ENCODE peak calls at places on chromosomes 13 and 19, in eight cellular contexts. Z is right lobe of liver, B is transverse colon, R is breast epithelium, I is fibroblast of villous mesenchyme, J is HFFc6, G is dorsolateral prefrontal cortex, O is neural crest cell. E is an unnamed sample.

GRCh38 chr13:44174769-44175425 is 198.7 kb upstream of the SERP2 start:
- DNase-seq in R (no peak), I (peak; percentile 75), Z (no peak), J (peak; percentile 79), G (no peak), B (no peak), O (no peak), E (no peak)

GRCh38 chr13:21075303-21076264 is 14.2 kb upstream of the LATS2 start:
- DNase-seq in I (peak; percentile 33), R (no peak), O (peak; percentile 55), Z (peak; percentile 38), B (no peak), G (no peak), J (no peak), E (peak; percentile 76)

GRCh38 chr19:623974-624373 is 9.4 kb downstream of the POLRMT start:
- DNase-seq in I (peak; percentile 91), R (no peak), B (no peak), Z (no peak), J (peak; percentile 95), O (no peak), G (no peak), E (no peak)

GRCh38 chr19:1235625-1236538 is 1.9 kb downstream of the CBARP start:
- DNase-seq in B (no peak), J (peak; percentile 35), O (no peak), R (no peak), G (no peak), Z (no peak), I (no peak), E (no peak)

GRCh38 chr19:5434970-5435641 is 20.1 kb upstream of the ZNRF4 start:
- DNase-seq in O (no peak), I (no peak), J (peak; percentile 87), Z (no peak), G (peak; percentile 76), B (no peak), R (no peak), E (no peak)

GRCh38 chr13:39875583-39875982 is 220.1 kb downstream of the COG6 start:
- DNase-seq in R (no peak), I (no peak), O (no peak), G (no peak), Z (no peak), B (no peak), J (no peak), E (no peak)

GRCh38 chr19:56333506-56333905 is 18.9 kb upstream of the ZSCAN5A start:
- DNase-seq in G (no peak), I (peak; percentile 69), J (peak; percentile 63), B (peak; percentile 54), O (peak; percentile 32), Z (no peak), R (no peak), E (peak; percentile 42)

GRCh38 chr13:73248711-73249580 is 190.1 kb downstream of the KLF5 start:
- DNase-seq in J (no peak), B (no peak), Z (no peak), G (no peak), R (peak; percentile 74), O (no peak), I (peak; percentile 74), E (no peak)

GRCh38 chr13:25375727-25376358 is 4.1 kb downstream of the ATP8A2 start:
- DNase-seq in J (peak; percentile 27), R (no peak), Z (no peak), G (no peak), I (peak; percentile 57), B (peak; percentile 9), O (peak; percentile 51), E (peak; percentile 31)

GRCh38 chr13:49935171-49936084 is 712 bp downstream of the SPRYD7 start:
- DNase-seq in B (peak; percentile 38), J (peak; percentile 76), O (no peak), Z (no peak), I (peak; percentile 65), R (no peak), G (peak; percentile 65), E (peak; percentile 51)

GRCh38 chr19:37855098-37855497 is 51.3 kb downstream of the WDR87 start:
- DNase-seq in R (peak; percentile 20), B (peak; percentile 8), J (no peak), O (no peak), Z (no peak), G (peak; percentile 56), I (peak; percentile 32), E (no peak)

GRCh38 chr19:47352095-47352494 is 3.0 kb downstream of the DHX34 start:
- DNase-seq in G (no peak), Z (no peak), I (no peak), J (no peak), R (no peak), B (no peak), O (no peak), E (no peak)

GRCh38 chr19:51263808-51264207 is 12.9 kb downstream of the SIGLECL1 start:
- DNase-seq in B (no peak), G (no peak), J (no peak), R (no peak), Z (no peak), O (no peak), I (no peak), E (no peak)

GRCh38 chr19:14674764-14675163 is at the start of gene ADGRE3:
- DNase-seq in J (no peak), G (no peak), Z (no peak), O (no peak), R (no peak), B (no peak), I (no peak), E (no peak)

GRCh38 chr19:33133438-33134031 is 1.6 kb downstream of the WDR88 start:
- DNase-seq in G (no peak), J (no peak), B (no peak), I (peak; percentile 60), Z (no peak), O (no peak), R (no peak), E (peak; percentile 17)

GRCh38 chr13:114339779-114340534 is 25.7 kb downstream of the CHAMP1 start:
- DNase-seq in R (no peak), O (no peak), Z (no peak), I (peak; percentile 57), G (no peak), J (peak; percentile 55), B (peak; percentile 59), E (no peak)
- TF ChIP-seq CTCF in R (no peak), O (peak; percentile 61), Z (peak; percentile 71), I (peak; percentile 81), G (peak; percentile 24), J (peak; percentile 84), B (peak; percentile 70), E (peak; percentile 34)

GRCh38 chr19:4298772-4299550 is 3.2 kb downstream of the TMIGD2 start:
- DNase-seq in G (no peak), B (no peak), R (no peak), Z (no peak), O (no peak), J (no peak), I (no peak), E (no peak)

GRCh38 chr19:4301590-4302237 is 475 bp downstream of the TMIGD2 start:
- DNase-seq in B (no peak), G (no peak), O (no peak), R (no peak), I (no peak), Z (no peak), J (no peak), E (no peak)

GRCh38 chr19:4295972-4296771 is 6.0 kb downstream of the TMIGD2 start:
- DNase-seq in G (peak; percentile 75), O (no peak), R (no peak), I (peak; percentile 26), B (peak; percentile 22), Z (no peak), J (no peak), E (no peak)

GRCh38 chr19:4300589-4300988 is 1.6 kb downstream of the TMIGD2 start:
- DNase-seq in R (no peak), J (no peak), O (no peak), B (no peak), I (no peak), G (no peak), Z (no peak), E (no peak)

GRCh38 chr19:4297901-4298771 is 4.1 kb downstream of the TMIGD2 start:
- DNase-seq in Z (no peak), J (no peak), R (no peak), O (no peak), B (no peak), I (no peak), G (no peak), E (no peak)
- TF ChIP-seq CTCF in Z (no peak), J (no peak), R (no peak), O (no peak), B (no peak), I (no peak), G (no peak), E (no peak)

GRCh38 chr13:46885018-46885417 is 11.8 kb downstream of the HTR2A start:
- DNase-seq in O (no peak), B (no peak), Z (no peak), G (no peak), I (no peak), J (peak; percentile 8), R (no peak), E (no peak)
- TF ChIP-seq CTCF in O (no peak), B (no peak), Z (no peak), G (no peak), I (no peak), J (no peak), R (no peak), E (no peak)

GRCh38 chr13:75360170-75360569 is 121.8 kb downstream of the TBC1D4 start:
- DNase-seq in J (no peak), B (no peak), I (no peak), Z (no peak), O (no peak), G (no peak), R (no peak), E (no peak)

GRCh38 chr13:75359266-75359665 is 122.7 kb downstream of the TBC1D4 start:
- DNase-seq in J (peak; percentile 93), O (no peak), G (no peak), I (peak; percentile 68), Z (no peak), R (no peak), B (no peak), E (no peak)

GRCh38 chr13:75356426-75356825 is 125.5 kb downstream of the TBC1D4 start:
- DNase-seq in B (no peak), R (no peak), O (no peak), I (no peak), Z (no peak), J (peak; percentile 33), G (no peak), E (no peak)

GRCh38 chr13:75355609-75356008 is 126.4 kb downstream of the TBC1D4 start:
- DNase-seq in I (no peak), G (no peak), J (no peak), O (no peak), Z (no peak), R (no peak), B (no peak), E (no peak)

DNA sequence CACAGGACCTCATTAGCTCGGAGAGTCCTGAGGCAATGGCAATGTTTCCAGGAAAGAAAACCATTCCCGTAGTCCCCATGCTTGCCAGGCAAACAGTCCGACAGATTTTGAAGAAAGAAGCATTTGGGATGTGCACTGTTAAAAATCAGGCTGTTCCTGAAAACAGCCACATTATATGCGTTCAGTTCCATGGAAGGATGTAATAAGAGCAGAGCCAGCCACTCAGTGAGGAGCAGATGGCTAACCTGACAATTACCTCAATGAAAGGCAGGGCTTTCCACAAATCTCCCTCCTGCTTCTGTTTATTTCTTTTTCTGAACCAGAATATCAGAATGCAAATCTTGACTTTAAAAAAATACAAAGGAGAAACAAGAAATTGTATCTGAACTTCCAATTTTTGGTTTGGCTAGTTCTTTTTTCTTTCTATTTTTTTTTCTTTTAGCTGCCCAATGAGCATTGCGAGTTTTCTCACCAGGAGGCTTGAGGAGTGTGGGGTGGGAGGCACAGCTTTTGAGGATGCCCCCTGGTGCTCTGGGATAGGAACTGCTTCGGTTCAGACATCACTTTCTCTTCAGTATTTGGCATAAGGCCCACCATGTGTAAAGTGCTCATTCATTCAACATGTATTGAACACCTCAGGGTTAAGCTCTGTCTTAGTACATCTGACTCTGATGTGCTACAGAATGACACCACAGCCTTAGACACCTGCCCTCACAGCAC is 124.2 kb downstream of the TBC1D4 start:
- DNase-seq in G (no peak), I (peak; percentile 67), O (peak; percentile 14), B (no peak), Z (peak; percentile 30), J (peak; percentile 42), R (no peak), E (peak; percentile 33)
- TF ChIP-seq CTCF in G (peak; percentile 23), I (peak; percentile 73), O (peak; percentile 66), B (peak; percentile 49), Z (peak; percentile 59), J (peak; percentile 79), R (peak; percentile 27), E (peak; percentile 58)

E was measured in nephron progenitor cell.